ENCODE peak calls at places on chromosomes 3 and 15, in nine cellular contexts. A is lung, B is OCI-LY7, M is kidney, K is ovary, J is fibroblast of lung, W is sigmoid colon, R is DND-41, Q is H9. H is an unnamed sample.

GRCh38 chr3:152611905-152612304 is 223.0 kb upstream of the P2RY1 start:
- DNase-seq in A (no peak), B (no peak), M (no peak), K (no peak), J (no peak), W (no peak), R (no peak), Q (no peak), H (no peak)

GRCh38 chr15:33211409-33211808 is 16.9 kb upstream of the FMN1 start:
- DNase-seq in A (no peak), B (no peak), M (no peak), K (no peak), J (no peak), W (peak; percentile 68), R (no peak), Q (no peak), H (no peak)

GRCh38 chr15:59896652-59897051 is 107.5 kb upstream of the FOXB1 start:
- DNase-seq in A (no peak), B (no peak), M (no peak), K (no peak), J (no peak), W (no peak), R (no peak), Q (no peak), H (no peak)

GRCh38 chr15:91853501-91853967 is at the start of gene SLCO3A1:
- DNase-seq in A (peak; percentile 78), B (peak; percentile 78), M (peak; percentile 92), K (peak; percentile 79), J (peak; percentile 57), W (peak; percentile 87), R (no peak), Q (peak; percentile 68), H (no peak)

GRCh38 chr3:107294117-107294516 is 83.1 kb upstream of the CCDC54 start:
- DNase-seq in A (no peak), B (no peak), M (no peak), K (no peak), J (no peak), W (no peak), R (no peak), Q (no peak), H (no peak)

GRCh38 chr3:184110316-184110725 is 13.5 kb downstream of the HTR3E start:
- DNase-seq in A (no peak), B (no peak), M (no peak), K (no peak), J (peak; percentile 68), W (no peak), R (no peak), Q (peak; percentile 52), H (no peak)

GRCh38 chr3:157918402-157918801 is 187.8 kb downstream of the SHOX2 start:
- DNase-seq in A (no peak), B (no peak), M (no peak), K (no peak), J (no peak), W (no peak), R (no peak), Q (no peak), H (no peak)

GRCh38 chr3:66885326-66886000 is 112.6 kb upstream of the KBTBD8 start:
- DNase-seq in A (no peak), B (no peak), M (no peak), K (no peak), J (peak; percentile 35), W (no peak), R (no peak), Q (peak; percentile 32), H (no peak)

GRCh38 chr3:194384156-194384555 is 14.6 kb upstream of the LRRC15 start:
- DNase-seq in A (no peak), B (no peak), M (no peak), K (no peak), J (no peak), W (no peak), R (no peak), Q (peak; percentile 22), H (peak; percentile 39)

GRCh38 chr3:183477801-183478456 is 49.5 kb upstream of the MCF2L2 start:
- DNase-seq in A (no peak), B (no peak), M (no peak), K (no peak), J (no peak), W (no peak), R (no peak), Q (no peak), H (peak; percentile 39)

GRCh38 chr3:45381168-45381852 is 7.1 kb upstream of the LARS2 start:
- DNase-seq in A (no peak), B (no peak), M (no peak), K (no peak), J (no peak), W (no peak), R (peak; percentile 89), Q (no peak), H (no peak)

GRCh38 chr15:99042909-99043308 is 35.3 kb upstream of the PGPEP1L start:
- DNase-seq in A (no peak), B (no peak), M (no peak), K (no peak), J (no peak), W (no peak), R (no peak), Q (no peak), H (no peak)

GRCh38 chr15:101526442-101526841 is 36.9 kb upstream of the PCSK6 start:
- DNase-seq in A (no peak), B (no peak), M (no peak), K (no peak), J (no peak), W (no peak), R (no peak), Q (no peak), H (no peak)

GRCh38 chr3:79016587-79017380 is 751.0 kb downstream of the ROBO1 start:
- DNase-seq in A (no peak), B (no peak), M (no peak), K (no peak), J (peak; percentile 45), W (no peak), R (no peak), Q (no peak), H (no peak)

GRCh38 chr15:68427961-68428360 is 4.0 kb downstream of the ITGA11 start:
- DNase-seq in A (no peak), B (no peak), M (no peak), K (no peak), J (no peak), W (no peak), R (no peak), Q (no peak), H (peak; percentile 30)

GRCh38 chr3:123859177-123859576 is 25.0 kb downstream of the MYLK start:
- DNase-seq in A (no peak), B (no peak), M (no peak), K (no peak), J (no peak), W (no peak), R (no peak), Q (no peak), H (no peak)

GRCh38 chr3:72655151-72655551 is 193.1 kb downstream of the SHQ1 start:
- DNase-seq in A (no peak), B (no peak), M (no peak), K (peak; percentile 36), J (peak; percentile 58), W (no peak), R (no peak), Q (peak; percentile 91), H (no peak)
- H3K9me3 ChIP-seq in A (peaks cover 5% of the 10 kb centered on the region), B (no peaks in the 10 kb centered on the region), M (no peaks in the 10 kb centered on the region), K (no peaks in the 10 kb centered on the region), J (no peaks in the 10 kb centered on the region), W (no peaks in the 10 kb centered on the region), R (no peaks in the 10 kb centered on the region), Q (no peaks in the 10 kb centered on the region), H (no peaks in the 10 kb centered on the region)

GRCh38 chr15:52463638-52464037 is 65.0 kb downstream of the MYO5A start:
- DNase-seq in A (no peak), B (peak; percentile 69), M (no peak), K (no peak), J (peak; percentile 24), W (no peak), R (no peak), Q (no peak), H (no peak)
- TF ChIP-seq CTCF in A (no peak), B (peak; percentile 78), M (no peak), K (no peak), J (no peak), W (no peak), R (peak; percentile 9), Q (peak; percentile 12), H (no peak)

DNA sequence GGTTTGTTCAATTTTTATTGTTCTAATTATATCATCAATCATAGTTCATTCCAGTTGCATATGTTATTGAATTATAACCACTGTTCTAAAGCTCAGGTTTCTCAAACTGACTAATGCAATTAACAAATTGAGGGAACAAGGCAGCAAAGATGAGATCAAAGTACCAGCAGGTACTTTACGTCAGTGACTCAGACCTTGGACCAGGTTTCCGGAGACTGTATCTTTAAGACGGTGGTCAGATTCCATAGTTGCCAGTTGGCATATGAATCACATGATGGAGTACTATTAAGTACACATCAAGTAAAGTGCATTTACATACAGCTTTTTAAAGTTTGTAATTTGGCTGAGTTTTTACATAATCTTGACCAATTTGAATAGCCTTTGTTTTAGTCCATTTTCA is 583.6 kb upstream of the ROBO2 start:
- DNase-seq in A (no peak), B (no peak), M (no peak), K (no peak), J (peak; percentile 8), W (no peak), R (no peak), Q (no peak), H (no peak)
- H3K9me3 ChIP-seq in A (peaks cover 3% of the 10 kb centered on the region), B (no peaks in the 10 kb centered on the region), M (no peaks in the 10 kb centered on the region), K (no peaks in the 10 kb centered on the region), J (no peaks in the 10 kb centered on the region), W (no peaks in the 10 kb centered on the region), R (no peaks in the 10 kb centered on the region), Q (no peaks in the 10 kb centered on the region), H (no peaks in the 10 kb centered on the region)

GRCh38 chr3:48656061-48656840 is 6.4 kb downstream of the CELSR3 start:
- DNase-seq in A (peak; percentile 86), B (peak; percentile 87), M (peak; percentile 94), K (peak; percentile 90), J (peak; percentile 54), W (peak; percentile 89), R (no peak), Q (peak; percentile 94), H (peak; percentile 89)
- TF ChIP-seq CTCF in A (peak; percentile 57), B (peak; percentile 74), M (peak; percentile 57), K (peak; percentile 90), J (peak; percentile 56), W (peak; percentile 46), R (no peak), Q (peak; percentile 86), H (peak; percentile 69)

GRCh38 chr3:1852950-1853349 is 245.7 kb upstream of the CNTN4 start:
- DNase-seq in A (no peak), B (no peak), M (no peak), K (no peak), J (no peak), W (no peak), R (no peak), Q (no peak), H (no peak)

GRCh38 chr3:1847571-1847970 is 251.1 kb upstream of the CNTN4 start:
- DNase-seq in A (no peak), B (no peak), M (no peak), K (no peak), J (no peak), W (no peak), R (no peak), Q (no peak), H (no peak)

GRCh38 chr3:1843111-1843510 is 255.6 kb upstream of the CNTN4 start:
- DNase-seq in A (no peak), B (no peak), M (no peak), K (no peak), J (no peak), W (no peak), R (no peak), Q (no peak), H (no peak)

GRCh38 chr3:1848935-1849334 is 249.7 kb upstream of the CNTN4 start:
- DNase-seq in A (no peak), B (no peak), M (no peak), K (no peak), J (no peak), W (no peak), R (no peak), Q (no peak), H (no peak)
- H3K9me3 ChIP-seq in A (no peaks in the 10 kb centered on the region), B (no peaks in the 10 kb centered on the region), M (no peaks in the 10 kb centered on the region), K (no peaks in the 10 kb centered on the region), J (no peaks in the 10 kb centered on the region), W (no peaks in the 10 kb centered on the region), R (no peaks in the 10 kb centered on the region), Q (no peaks in the 10 kb centered on the region), H (no peaks in the 10 kb centered on the region)

H was measured in ascending aorta.